ENCODE peak calls at places on chromosomes 3 and 15, in five cellular contexts. One of them, this sample, is unnamed.

GRCh38 chr15:63203451-63204090 is 14.2 kb downstream of the RAB8B start:
- DNase-seq in tibial nerve: no peak
- DNase-seq in left ventricle myocardium inferior: no peak
- DNase-seq in CD8-positive, alpha-beta T cell: peak; percentile 61
- DNase-seq in adrenal gland: no peak
- DNase-seq in this sample: peak; percentile 54

GRCh38 chr15:45399381-45400212 is 21.3 kb upstream of the GATM start:
- DNase-seq in tibial nerve: no peak
- DNase-seq in left ventricle myocardium inferior: no peak
- DNase-seq in CD8-positive, alpha-beta T cell: no peak
- DNase-seq in adrenal gland: no peak
- DNase-seq in this sample: peak; percentile 62

GRCh38 chr15:80550219-80550909 is 144.7 kb upstream of the ABHD17C start:
- DNase-seq in CD8-positive, alpha-beta T cell: no peak
- DNase-seq in left ventricle myocardium inferior: no peak
- DNase-seq in adrenal gland: no peak
- DNase-seq in tibial nerve: no peak
- DNase-seq in this sample: peak; percentile 49

GRCh38 chr3:29759443-29760033 is 478.7 kb downstream of the RBMS3 start:
- DNase-seq in CD8-positive, alpha-beta T cell: no peak
- DNase-seq in tibial nerve: no peak
- DNase-seq in left ventricle myocardium inferior: no peak
- DNase-seq in adrenal gland: no peak
- DNase-seq in this sample: no peak

GRCh38 chr3:55690746-55691540 is 203.8 kb upstream of the WNT5A start:
- DNase-seq in left ventricle myocardium inferior: no peak
- DNase-seq in adrenal gland: no peak
- DNase-seq in tibial nerve: no peak
- DNase-seq in CD8-positive, alpha-beta T cell: no peak
- DNase-seq in this sample: peak; percentile 63

GRCh38 chr3:157514371-157514919 is 11.2 kb upstream of the VEPH1 start:
- DNase-seq in CD8-positive, alpha-beta T cell: no peak
- DNase-seq in tibial nerve: no peak
- DNase-seq in adrenal gland: no peak
- DNase-seq in left ventricle myocardium inferior: no peak
- DNase-seq in this sample: no peak

GRCh38 chr15:75043509-75044257 is 20.3 kb downstream of the PPCDC start:
- DNase-seq in tibial nerve: peak; percentile 96
- DNase-seq in CD8-positive, alpha-beta T cell: peak; percentile 20
- DNase-seq in left ventricle myocardium inferior: peak; percentile 98
- DNase-seq in adrenal gland: peak; percentile 99
- DNase-seq in this sample: peak; percentile 97

GRCh38 chr15:39685999-39686613 is 96.5 kb downstream of the FSIP1 start:
- DNase-seq in tibial nerve: no peak
- DNase-seq in adrenal gland: peak; percentile 20
- DNase-seq in CD8-positive, alpha-beta T cell: peak; percentile 25
- DNase-seq in left ventricle myocardium inferior: no peak
- DNase-seq in this sample: peak; percentile 63

GRCh38 chr15:89105147-89105546 is 16.9 kb downstream of the ABHD2 start:
- DNase-seq in left ventricle myocardium inferior: no peak
- DNase-seq in CD8-positive, alpha-beta T cell: no peak
- DNase-seq in tibial nerve: no peak
- DNase-seq in adrenal gland: no peak
- DNase-seq in this sample: no peak

GRCh38 chr3:146165370-146165769 is 4.4 kb upstream of the PLOD2 start:
- DNase-seq in left ventricle myocardium inferior: no peak
- DNase-seq in tibial nerve: no peak
- DNase-seq in adrenal gland: no peak
- DNase-seq in CD8-positive, alpha-beta T cell: no peak
- DNase-seq in this sample: no peak

GRCh38 chr15:68316061-68316804 is 38.7 kb downstream of the FEM1B start:
- DNase-seq in tibial nerve: no peak
- DNase-seq in adrenal gland: peak; percentile 19
- DNase-seq in CD8-positive, alpha-beta T cell: no peak
- DNase-seq in left ventricle myocardium inferior: no peak
- DNase-seq in this sample: peak; percentile 14

GRCh38 chr15:65762399-65762798 is 29.7 kb downstream of the DENND4A start:
- DNase-seq in adrenal gland: no peak
- DNase-seq in CD8-positive, alpha-beta T cell: no peak
- DNase-seq in tibial nerve: no peak
- DNase-seq in left ventricle myocardium inferior: no peak
- DNase-seq in this sample: no peak

GRCh38 chr15:65758242-65758641 is 33.9 kb downstream of the DENND4A start:
- DNase-seq in adrenal gland: no peak
- DNase-seq in CD8-positive, alpha-beta T cell: no peak
- DNase-seq in tibial nerve: no peak
- DNase-seq in left ventricle myocardium inferior: no peak
- DNase-seq in this sample: no peak

GRCh38 chr15:65762914-65763787 is 28.9 kb downstream of the DENND4A start:
- DNase-seq in left ventricle myocardium inferior: no peak
- DNase-seq in tibial nerve: no peak
- DNase-seq in CD8-positive, alpha-beta T cell: no peak
- DNase-seq in adrenal gland: no peak
- DNase-seq in this sample: peak; percentile 20

GRCh38 chr15:65759441-65759840 is 32.7 kb downstream of the DENND4A start:
- DNase-seq in adrenal gland: no peak
- DNase-seq in tibial nerve: no peak
- DNase-seq in CD8-positive, alpha-beta T cell: no peak
- DNase-seq in left ventricle myocardium inferior: no peak
- DNase-seq in this sample: no peak

GRCh38 chr15:65761210-65761926 is 30.7 kb downstream of the DENND4A start:
- DNase-seq in adrenal gland: no peak
- DNase-seq in CD8-positive, alpha-beta T cell: no peak
- DNase-seq in tibial nerve: no peak
- DNase-seq in left ventricle myocardium inferior: no peak
- DNase-seq in this sample: peak; percentile 73
- H3K4me3 ChIP-seq in adrenal gland: no peak overlapping the region
- H3K4me3 ChIP-seq in CD8-positive, alpha-beta T cell: no peak overlapping the region
- H3K4me3 ChIP-seq in tibial nerve: no peak overlapping the region
- H3K4me3 ChIP-seq in left ventricle myocardium inferior: no peak overlapping the region
- H3K4me3 ChIP-seq in this sample: peak overlapping the region; percentile 39

GRCh38 chr3:86985427-86985826 is 5.5 kb downstream of the VGLL3 start:
- DNase-seq in adrenal gland: no peak
- DNase-seq in CD8-positive, alpha-beta T cell: no peak
- DNase-seq in left ventricle myocardium inferior: no peak
- DNase-seq in tibial nerve: no peak
- DNase-seq in this sample: no peak
- H3K4me3 ChIP-seq in adrenal gland: no peak overlapping the region
- H3K4me3 ChIP-seq in CD8-positive, alpha-beta T cell: no peak overlapping the region
- H3K4me3 ChIP-seq in left ventricle myocardium inferior: no peak overlapping the region
- H3K4me3 ChIP-seq in tibial nerve: no peak overlapping the region
- H3K4me3 ChIP-seq in this sample: no peak overlapping the region

DNA sequence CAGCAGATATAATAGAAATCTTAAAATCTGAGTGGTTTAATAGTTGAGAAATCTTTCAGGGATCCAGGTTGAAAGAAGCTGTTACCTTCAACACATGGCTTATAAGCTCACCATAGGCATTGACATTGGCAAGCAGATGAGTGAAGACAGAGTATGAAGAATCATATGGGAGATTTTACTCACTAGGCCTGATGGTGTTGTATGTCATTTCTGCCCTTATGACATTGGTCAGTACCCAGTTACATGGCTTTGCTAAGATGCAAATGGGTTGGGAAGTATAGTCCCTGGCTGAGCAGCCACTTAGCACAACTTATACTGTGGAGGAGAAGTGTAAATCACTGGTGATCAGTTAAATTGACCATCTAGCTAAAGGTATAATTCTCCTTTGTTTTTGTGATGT is 5.9 kb downstream of the TFG start:
- DNase-seq in left ventricle myocardium inferior: no peak
- DNase-seq in tibial nerve: no peak
- DNase-seq in CD8-positive, alpha-beta T cell: no peak
- DNase-seq in adrenal gland: no peak
- DNase-seq in this sample: no peak
- H3K4me3 ChIP-seq in left ventricle myocardium inferior: no peak overlapping the region
- H3K4me3 ChIP-seq in tibial nerve: no peak overlapping the region
- H3K4me3 ChIP-seq in CD8-positive, alpha-beta T cell: no peak overlapping the region
- H3K4me3 ChIP-seq in adrenal gland: no peak overlapping the region
- H3K4me3 ChIP-seq in this sample: no peak overlapping the region

GRCh38 chr15:43183270-43183669 is 1.9 kb upstream of the CCNDBP1 start:
- DNase-seq in left ventricle myocardium inferior: no peak
- DNase-seq in tibial nerve: no peak
- DNase-seq in adrenal gland: no peak
- DNase-seq in CD8-positive, alpha-beta T cell: no peak
- DNase-seq in this sample: no peak

GRCh38 chr15:43185161-43186002 is at the start of gene CCNDBP1:
- DNase-seq in left ventricle myocardium inferior: peak; percentile 98
- DNase-seq in CD8-positive, alpha-beta T cell: peak; percentile 85
- DNase-seq in tibial nerve: peak; percentile 92
- DNase-seq in adrenal gland: peak; percentile 96
- DNase-seq in this sample: peak; percentile 97

GRCh38 chr15:43186003-43186353 is 775 bp downstream of the CCNDBP1 start:
- DNase-seq in CD8-positive, alpha-beta T cell: no peak
- DNase-seq in tibial nerve: no peak
- DNase-seq in adrenal gland: no peak
- DNase-seq in left ventricle myocardium inferior: no peak
- DNase-seq in this sample: no peak

GRCh38 chr15:43187544-43188155 is 2.4 kb downstream of the CCNDBP1 start:
- DNase-seq in left ventricle myocardium inferior: no peak
- DNase-seq in adrenal gland: no peak
- DNase-seq in CD8-positive, alpha-beta T cell: no peak
- DNase-seq in tibial nerve: no peak
- DNase-seq in this sample: peak; percentile 59

DNA sequence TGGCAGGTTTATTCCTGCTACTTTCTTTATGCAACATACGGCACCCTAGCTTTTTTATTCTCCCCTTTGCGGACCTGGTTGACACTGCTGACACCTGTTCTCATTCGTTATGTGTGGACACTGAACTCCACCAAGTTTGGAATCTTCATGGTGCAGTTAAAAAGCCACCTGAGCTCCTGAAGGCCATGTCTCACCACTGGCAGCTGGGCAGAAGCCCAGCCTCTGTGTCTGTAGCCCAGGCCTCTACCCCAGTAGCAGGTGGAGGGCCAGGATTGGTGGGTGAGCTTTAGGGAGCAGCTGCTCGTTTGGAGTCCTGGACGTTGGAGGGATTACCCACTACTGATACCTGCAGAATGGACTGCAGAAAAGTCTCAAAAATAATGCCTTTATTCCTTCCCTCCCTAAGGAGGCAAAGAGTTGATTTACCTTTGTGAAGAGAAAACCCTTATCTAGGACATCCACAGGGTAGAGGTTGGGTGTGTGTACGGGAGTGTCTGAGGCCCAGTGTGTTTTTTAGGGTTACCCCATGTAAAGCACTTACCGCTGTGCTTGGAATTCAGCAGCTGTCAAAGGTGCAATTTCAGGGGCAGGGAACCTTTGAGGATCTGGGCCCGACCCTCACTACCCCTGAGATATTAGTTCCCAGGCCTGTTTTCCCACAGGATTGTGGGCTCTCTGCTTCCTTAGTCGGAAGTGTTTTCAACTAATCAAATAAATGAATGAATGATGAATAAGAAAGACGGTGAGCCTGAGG is 619 bp upstream of the CCNDBP1 start:
- DNase-seq in adrenal gland: no peak
- DNase-seq in CD8-positive, alpha-beta T cell: no peak
- DNase-seq in left ventricle myocardium inferior: no peak
- DNase-seq in tibial nerve: no peak
- DNase-seq in this sample: no peak
- H3K4me3 ChIP-seq in adrenal gland: no peak overlapping the region
- H3K4me3 ChIP-seq in CD8-positive, alpha-beta T cell: peak overlapping the region; percentile 97
- H3K4me3 ChIP-seq in left ventricle myocardium inferior: peak overlapping the region; percentile 88
- H3K4me3 ChIP-seq in tibial nerve: peak overlapping the region; percentile 81
- H3K4me3 ChIP-seq in this sample: no peak overlapping the region

GRCh38 chr3:197734667-197735318 is 1.9 kb downstream of the RUBCN start:
- DNase-seq in left ventricle myocardium inferior: no peak
- DNase-seq in CD8-positive, alpha-beta T cell: no peak
- DNase-seq in tibial nerve: no peak
- DNase-seq in adrenal gland: no peak
- DNase-seq in this sample: peak; percentile 90
- H3K4me3 ChIP-seq in left ventricle myocardium inferior: peak overlapping the region; percentile 83
- H3K4me3 ChIP-seq in CD8-positive, alpha-beta T cell: no peak overlapping the region
- H3K4me3 ChIP-seq in tibial nerve: no peak overlapping the region
- H3K4me3 ChIP-seq in adrenal gland: no peak overlapping the region
- H3K4me3 ChIP-seq in this sample: peak overlapping the region; percentile 99

DNA sequence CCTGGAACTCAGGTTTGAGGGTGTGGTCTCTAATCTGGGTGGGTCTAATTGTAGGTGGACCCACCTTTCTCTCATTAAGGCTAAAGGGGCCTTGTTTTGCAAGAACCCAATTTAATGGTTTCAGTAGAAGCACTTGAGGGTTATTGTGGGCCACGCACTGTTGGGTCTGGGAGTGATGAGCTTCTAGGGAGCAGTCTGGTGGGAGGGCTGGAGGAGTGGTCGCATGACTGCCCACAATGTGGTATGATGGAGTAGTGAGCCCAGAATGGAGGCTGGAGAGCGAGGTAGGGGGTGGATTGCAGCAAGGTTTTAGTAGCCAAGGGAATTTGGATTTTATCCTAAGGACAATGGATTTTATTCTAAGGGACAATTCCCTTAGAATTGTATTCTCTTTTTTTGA is 2.7 kb downstream of the TATDN2 start:
- DNase-seq in left ventricle myocardium inferior: no peak
- DNase-seq in tibial nerve: no peak
- DNase-seq in CD8-positive, alpha-beta T cell: no peak
- DNase-seq in adrenal gland: no peak
- DNase-seq in this sample: no peak
- H3K4me3 ChIP-seq in left ventricle myocardium inferior: peak overlapping the region; percentile 83
- H3K4me3 ChIP-seq in tibial nerve: no peak overlapping the region
- H3K4me3 ChIP-seq in CD8-positive, alpha-beta T cell: no peak overlapping the region
- H3K4me3 ChIP-seq in adrenal gland: no peak overlapping the region
- H3K4me3 ChIP-seq in this sample: peak overlapping the region; percentile 95

GRCh38 chr3:48110463-48110862 is 77.8 kb downstream of the CDC25A start:
- DNase-seq in left ventricle myocardium inferior: no peak
- DNase-seq in tibial nerve: no peak
- DNase-seq in CD8-positive, alpha-beta T cell: no peak
- DNase-seq in adrenal gland: no peak
- DNase-seq in this sample: no peak
- H3K4me3 ChIP-seq in left ventricle myocardium inferior: no peak overlapping the region
- H3K4me3 ChIP-seq in tibial nerve: no peak overlapping the region
- H3K4me3 ChIP-seq in CD8-positive, alpha-beta T cell: no peak overlapping the region
- H3K4me3 ChIP-seq in adrenal gland: no peak overlapping the region
- H3K4me3 ChIP-seq in this sample: no peak overlapping the region

DNA sequence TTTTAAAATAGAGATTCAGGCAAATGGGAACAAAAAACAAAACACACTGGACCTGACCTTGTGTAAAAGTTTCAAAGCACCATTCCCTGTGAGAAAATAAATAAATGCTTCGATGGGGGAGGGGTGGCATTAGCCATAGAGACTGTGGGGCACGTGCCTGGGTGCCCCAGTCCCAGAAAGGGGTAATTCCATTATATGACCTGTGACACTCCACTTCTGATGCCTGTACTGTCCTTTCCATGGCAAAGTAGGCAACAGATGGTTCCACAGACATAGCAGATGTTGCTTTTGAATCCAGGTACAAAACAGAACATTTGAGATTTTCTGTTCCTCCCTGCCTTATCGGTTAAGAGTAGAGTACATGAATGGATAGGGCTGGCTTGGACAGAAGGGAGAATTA is 3.9 kb downstream of the PHLDB2 start:
- DNase-seq in tibial nerve: no peak
- DNase-seq in left ventricle myocardium inferior: no peak
- DNase-seq in CD8-positive, alpha-beta T cell: no peak
- DNase-seq in adrenal gland: no peak
- DNase-seq in this sample: no peak
- H3K4me3 ChIP-seq in tibial nerve: no peak overlapping the region
- H3K4me3 ChIP-seq in left ventricle myocardium inferior: peak overlapping the region; percentile 77
- H3K4me3 ChIP-seq in CD8-positive, alpha-beta T cell: no peak overlapping the region
- H3K4me3 ChIP-seq in adrenal gland: no peak overlapping the region
- H3K4me3 ChIP-seq in this sample: no peak overlapping the region

GRCh38 chr3:24520941-24521305 is 26.3 kb upstream of the THRB start:
- DNase-seq in left ventricle myocardium inferior: no peak
- DNase-seq in CD8-positive, alpha-beta T cell: no peak
- DNase-seq in tibial nerve: no peak
- DNase-seq in adrenal gland: no peak
- DNase-seq in this sample: no peak
- H3K4me3 ChIP-seq in left ventricle myocardium inferior: peak overlapping the region; percentile 75
- H3K4me3 ChIP-seq in CD8-positive, alpha-beta T cell: no peak overlapping the region
- H3K4me3 ChIP-seq in tibial nerve: peak overlapping the region; percentile 41
- H3K4me3 ChIP-seq in adrenal gland: no peak overlapping the region
- H3K4me3 ChIP-seq in this sample: no peak overlapping the region